ENCODE peak calls at places on chromosomes 11 and 22, in eight cellular contexts. G is RCC 7860, U is NCI-H526 treated with DMSO at 0.1 percent for 48 hours, T is RWPE1, Y is sigmoid colon, F is T-helper 17 cell, Q is Caki2, V is stomach. K is an unnamed sample.

GRCh38 chr11:35418847-35419712 is at the start of gene SLC1A2:
- DNase-seq in G (no peak), Q (peak; percentile 9), Y (no peak), F (no peak), U (peak; percentile 51), T (no peak), V (no peak), K (no peak)

GRCh38 chr22:26852176-26852575 is 194.8 kb downstream of the MIAT start:
- DNase-seq in Q (peak; percentile 31), V (no peak), F (no peak), G (no peak), T (no peak), U (no peak), Y (peak; percentile 15), K (peak; percentile 5)

GRCh38 chr22:46707827-46708570 is 30.1 kb downstream of the CERK start:
- DNase-seq in Q (no peak), V (peak; percentile 83), U (no peak), Y (no peak), F (no peak), G (no peak), T (no peak), K (no peak)

GRCh38 chr11:109123811-109124787 is 297.9 kb upstream of the C11orf87 start:
- DNase-seq in G (no peak), Y (no peak), T (no peak), Q (no peak), F (no peak), V (no peak), U (no peak), K (peak; percentile 13)

GRCh38 chr11:81959341-81959740 is 774.3 kb downstream of the FAM181B start:
- DNase-seq in F (no peak), Q (no peak), T (no peak), Y (no peak), V (no peak), U (no peak), G (no peak), K (no peak)

GRCh38 chr22:42792909-42793847 is 63.9 kb downstream of the ARFGAP3 start:
- DNase-seq in V (peak; percentile 23), U (no peak), G (no peak), Q (no peak), Y (peak; percentile 66), T (no peak), F (no peak), K (no peak)

GRCh38 chr11:106286881-106287504 is 209.5 kb downstream of the AASDHPPT start:
- DNase-seq in U (no peak), Q (no peak), T (no peak), V (no peak), G (no peak), F (no peak), Y (no peak), K (no peak)

GRCh38 chr11:74937696-74938475 is 11.0 kb downstream of the XRRA1 start:
- DNase-seq in G (no peak), U (no peak), Y (no peak), V (no peak), F (no peak), Q (no peak), T (no peak), K (no peak)

GRCh38 chr11:12724301-12725046 is 50.3 kb downstream of the TEAD1 start:
- DNase-seq in F (no peak), Q (peak; percentile 92), Y (peak; percentile 95), V (peak; percentile 75), U (no peak), G (peak; percentile 74), T (peak; percentile 89), K (peak; percentile 78)